ENCODE peak calls at places on chromosome 15, in ten cellular contexts. F is T-helper 1 cell; I is A549; V is GM06990; B is HTR-8/SVneo; H is SJCRH30; W is upper lobe of left lung; U is astrocyte of the spinal cord; K is stimulated activated CD4-positive, alpha-beta T cell treated with anti-CD3 and anti-CD28 coated beads, Interleukin-12 subunit alpha, Interleukin-12 subunit beta, amount 100 ng/mL, for 24 hours; S is NCI-H460. X is an unnamed sample.

GRCh38 chr15:91224750-91225380 is 124.8 kb downstream of the SV2B start:
- DNase-seq in I (peak; percentile 80), W (no peak), V (no peak), K (no peak), S (peak; percentile 32), U (peak; percentile 15), B (peak; percentile 41), F (no peak), H (peak; percentile 12), X (no peak)

GRCh38 chr15:73727330-73728018 is 25.7 kb downstream of the INSYN1 start:
- DNase-seq in B (no peak), W (no peak), I (peak; percentile 11), K (no peak), U (peak; percentile 57), H (no peak), F (no peak), S (no peak), V (no peak), X (no peak)

GRCh38 chr15:31435891-31436628 is 109.4 kb downstream of the KLF13 start:
- DNase-seq in H (no peak), U (no peak), W (no peak), V (no peak), F (no peak), I (no peak), B (no peak), K (no peak), S (no peak), X (no peak)

GRCh38 chr15:43440721-43441281 is 52.2 kb downstream of the TP53BP1 start:
- DNase-seq in B (peak; percentile 85), I (peak; percentile 76), S (peak; percentile 94), V (peak; percentile 14), H (peak; percentile 64), U (peak; percentile 97), W (no peak), F (peak; percentile 80), K (peak; percentile 1), X (peak; percentile 42)

GRCh38 chr15:68412218-68412617 is 19.7 kb downstream of the ITGA11 start:
- DNase-seq in H (no peak), B (no peak), I (no peak), U (no peak), K (no peak), V (no peak), S (no peak), F (no peak), W (no peak), X (peak; percentile 8)

GRCh38 chr15:93221754-93222153 is 132.7 kb upstream of the RGMA start:
- DNase-seq in S (no peak), I (no peak), B (no peak), K (no peak), V (no peak), F (no peak), U (no peak), H (no peak), W (no peak), X (no peak)

GRCh38 chr15:92801412-92801773 is 98.7 kb upstream of the CHD2 start:
- DNase-seq in V (no peak), S (no peak), W (no peak), I (no peak), B (peak; percentile 55), H (peak; percentile 96), U (peak; percentile 88), F (no peak), K (no peak), X (no peak)

GRCh38 chr15:62895139-62895866 is 147.2 kb upstream of the TPM1 start:
- DNase-seq in I (peak; percentile 52), V (no peak), B (no peak), U (peak; percentile 92), S (peak; percentile 36), K (no peak), W (no peak), F (no peak), H (no peak), X (no peak)

GRCh38 chr15:58770519-58770856 is 614 bp upstream of the MINDY2 start:
- DNase-seq in B (peak; percentile 41), S (no peak), W (no peak), I (peak; percentile 68), K (no peak), V (no peak), U (peak; percentile 95), H (no peak), F (no peak), X (no peak)

GRCh38 chr15:67091073-67091965 is 25.9 kb downstream of the SMAD3 start:
- DNase-seq in F (peak; percentile 90), H (peak; percentile 90), B (peak; percentile 90), I (peak; percentile 85), K (no peak), S (peak; percentile 68), U (peak; percentile 96), W (no peak), V (peak; percentile 76), X (peak; percentile 75)

GRCh38 chr15:81789403-81789802 is 256.4 kb downstream of the MEX3B start:
- DNase-seq in V (no peak), U (no peak), W (no peak), I (no peak), H (no peak), B (no peak), S (no peak), F (no peak), K (no peak), X (no peak)

GRCh38 chr15:60544581-60545115 is 65.7 kb upstream of the ICE2 start:
- DNase-seq in U (no peak), H (no peak), W (no peak), I (no peak), S (no peak), V (no peak), F (no peak), K (no peak), B (no peak), X (no peak)

GRCh38 chr15:45377630-45378148 is 655 bp downstream of the GATM start:
- DNase-seq in K (no peak), B (peak; percentile 6), S (no peak), I (no peak), V (no peak), U (no peak), W (peak; percentile 45), F (no peak), H (peak; percentile 90), X (no peak)

GRCh38 chr15:49697121-49697520 is 76.3 kb downstream of the DTWD1 start:
- DNase-seq in V (no peak), I (no peak), S (no peak), B (no peak), K (no peak), W (no peak), U (peak; percentile 10), F (no peak), H (no peak), X (no peak)

GRCh38 chr15:32919749-32920414 is 202.1 kb downstream of the GREM1 start:
- DNase-seq in F (no peak), S (no peak), V (no peak), I (no peak), H (no peak), B (no peak), U (peak; percentile 81), K (no peak), W (no peak), X (no peak)

GRCh38 chr15:39504812-39505211 is 76.1 kb upstream of the THBS1 start:
- DNase-seq in H (no peak), V (no peak), I (no peak), B (no peak), F (no peak), S (no peak), K (no peak), W (no peak), U (peak; percentile 50), X (no peak)

GRCh38 chr15:61227269-61228024 is 1.7 kb downstream of the RORA start:
- DNase-seq in V (no peak), W (peak; percentile 76), H (peak; percentile 62), K (no peak), I (peak; percentile 26), F (no peak), B (peak; percentile 53), U (peak; percentile 66), S (no peak), X (peak; percentile 16)

GRCh38 chr15:39094116-39094515 is 486.8 kb upstream of the THBS1 start:
- DNase-seq in I (no peak), K (no peak), H (no peak), B (no peak), F (no peak), W (no peak), S (no peak), V (no peak), U (no peak), X (no peak)

GRCh38 chr15:60362318-60363023 is 35.3 kb downstream of the ANXA2 start:
- DNase-seq in I (peak; percentile 64), W (no peak), V (no peak), K (no peak), H (no peak), S (peak; percentile 63), U (peak; percentile 69), B (no peak), F (peak; percentile 85), X (no peak)

X was measured in mucosa of gallbladder.